ENCODE peak calls at places on chromosomes 3 and 15, in five cellular contexts. One of them, this sample, is unnamed.

GRCh38 chr3:176737480-176738147 is 459.7 kb downstream of the TBL1XR1 start:
- DNase-seq in AG04450: no peak
- DNase-seq in H7: no peak
- DNase-seq in GM12865: no peak
- DNase-seq in PC-3: no peak
- DNase-seq in this sample: no peak

GRCh38 chr3:58151637-58152036 is 59.1 kb downstream of the DNASE1L3 start:
- DNase-seq in AG04450: no peak
- DNase-seq in H7: no peak
- DNase-seq in GM12865: no peak
- DNase-seq in PC-3: no peak
- DNase-seq in this sample: no peak

GRCh38 chr3:3744826-3745225 is 54.4 kb upstream of the LRRN1 start:
- DNase-seq in AG04450: no peak
- DNase-seq in H7: no peak
- DNase-seq in GM12865: peak
- DNase-seq in PC-3: no peak
- DNase-seq in this sample: no peak

GRCh38 chr15:101348643-101349496 is 53.8 kb upstream of the SNRPA1 start:
- DNase-seq in AG04450: no peak
- DNase-seq in H7: peak
- DNase-seq in GM12865: no peak
- DNase-seq in PC-3: peak
- DNase-seq in this sample: peak

GRCh38 chr3:5317572-5317971 is 130.1 kb downstream of the EDEM1 start:
- DNase-seq in AG04450: no peak
- DNase-seq in H7: no peak
- DNase-seq in GM12865: no peak
- DNase-seq in PC-3: peak
- DNase-seq in this sample: no peak

GRCh38 chr3:129485681-129486056 is 42.8 kb upstream of the RHO start:
- DNase-seq in AG04450: peak
- DNase-seq in H7: no peak
- DNase-seq in GM12865: no peak
- DNase-seq in PC-3: peak
- DNase-seq in this sample: peak

GRCh38 chr3:23944007-23944760 is 902 bp upstream of the NR1D2 start:
- DNase-seq in AG04450: no peak
- DNase-seq in H7: no peak
- DNase-seq in GM12865: no peak
- DNase-seq in PC-3: no peak
- DNase-seq in this sample: no peak

GRCh38 chr3:13498354-13499060 is 18.4 kb downstream of the HDAC11 start:
- DNase-seq in AG04450: no peak
- DNase-seq in H7: no peak
- DNase-seq in GM12865: no peak
- DNase-seq in PC-3: no peak
- DNase-seq in this sample: no peak

GRCh38 chr15:56052389-56053045 is 59.1 kb upstream of the NEDD4 start:
- DNase-seq in AG04450: no peak
- DNase-seq in H7: peak
- DNase-seq in GM12865: peak
- DNase-seq in PC-3: peak
- DNase-seq in this sample: no peak

GRCh38 chr3:3666664-3667063 is 132.6 kb upstream of the LRRN1 start:
- DNase-seq in AG04450: no peak
- DNase-seq in H7: no peak
- DNase-seq in GM12865: peak
- DNase-seq in PC-3: no peak
- DNase-seq in this sample: no peak

GRCh38 chr3:50237754-50238548 is 1.9 kb downstream of the GNAI2 start:
- DNase-seq in AG04450: no peak
- DNase-seq in H7: peak
- DNase-seq in GM12865: peak
- DNase-seq in PC-3: peak
- DNase-seq in this sample: peak

GRCh38 chr15:45157056-45157455 is 27.3 kb downstream of the DUOX1 start:
- DNase-seq in AG04450: peak
- DNase-seq in H7: no peak
- DNase-seq in GM12865: no peak
- DNase-seq in PC-3: no peak
- DNase-seq in this sample: no peak

GRCh38 chr3:152471814-152472605 is 203.3 kb downstream of the MBNL1 start:
- DNase-seq in AG04450: no peak
- DNase-seq in H7: peak
- DNase-seq in GM12865: peak
- DNase-seq in PC-3: peak
- DNase-seq in this sample: peak

GRCh38 chr3:32297366-32297765 is 58.9 kb downstream of the CMTM8 start:
- DNase-seq in AG04450: no peak
- DNase-seq in H7: no peak
- DNase-seq in GM12865: no peak
- DNase-seq in PC-3: no peak
- DNase-seq in this sample: no peak

GRCh38 chr15:47870956-47871625 is 153.8 kb downstream of the SEMA6D start:
- DNase-seq in AG04450: no peak
- DNase-seq in H7: no peak
- DNase-seq in GM12865: no peak
- DNase-seq in PC-3: peak
- DNase-seq in this sample: no peak

GRCh38 chr3:179446501-179446900 is 4.8 kb downstream of the GNB4 start:
- DNase-seq in AG04450: no peak
- DNase-seq in H7: no peak
- DNase-seq in GM12865: peak
- DNase-seq in PC-3: peak
- DNase-seq in this sample: no peak

GRCh38 chr3:47250309-47251060 is 32.1 kb downstream of the KIF9 start:
- DNase-seq in AG04450: no peak
- DNase-seq in H7: peak
- DNase-seq in GM12865: peak
- DNase-seq in PC-3: peak
- DNase-seq in this sample: peak

GRCh38 chr15:29087521-29088285 is 181.9 kb downstream of the NSMCE3 start:
- DNase-seq in AG04450: no peak
- DNase-seq in H7: no peak
- DNase-seq in GM12865: no peak
- DNase-seq in PC-3: no peak
- DNase-seq in this sample: no peak

GRCh38 chr3:52085883-52086282 is 29.5 kb upstream of the DUSP7 start:
- DNase-seq in AG04450: no peak
- DNase-seq in H7: peak
- DNase-seq in GM12865: no peak
- DNase-seq in PC-3: no peak
- DNase-seq in this sample: no peak

GRCh38 chr15:40458495-40459371 is 12.1 kb upstream of the CHST14 start:
- DNase-seq in AG04450: no peak
- DNase-seq in H7: no peak
- DNase-seq in GM12865: no peak
- DNase-seq in PC-3: no peak
- DNase-seq in this sample: no peak

GRCh38 chr3:23748398-23749110 is 57.2 kb upstream of the UBE2E1 start:
- DNase-seq in AG04450: no peak
- DNase-seq in H7: no peak
- DNase-seq in GM12865: peak
- DNase-seq in PC-3: peak
- DNase-seq in this sample: no peak

GRCh38 chr15:72155021-72155621 is 36.9 kb downstream of the SENP8 start:
- DNase-seq in AG04450: no peak
- DNase-seq in H7: no peak
- DNase-seq in GM12865: no peak
- DNase-seq in PC-3: peak
- DNase-seq in this sample: peak

GRCh38 chr3:115217678-115218451 is 70.8 kb upstream of the ZBTB20 start:
- DNase-seq in AG04450: peak
- DNase-seq in H7: peak
- DNase-seq in GM12865: peak
- DNase-seq in PC-3: peak
- DNase-seq in this sample: peak

GRCh38 chr3:108380128-108380795 is 83.9 kb downstream of the HHLA2 start:
- DNase-seq in AG04450: no peak
- DNase-seq in H7: no peak
- DNase-seq in GM12865: no peak
- DNase-seq in PC-3: no peak
- DNase-seq in this sample: no peak

GRCh38 chr3:189841474-189842205 is 210.5 kb downstream of the TP63 start:
- DNase-seq in AG04450: no peak
- DNase-seq in H7: no peak
- DNase-seq in GM12865: peak
- DNase-seq in PC-3: peak
- DNase-seq in this sample: no peak

GRCh38 chr15:85545185-85545584 is 164.8 kb downstream of the AKAP13 start:
- DNase-seq in AG04450: no peak
- DNase-seq in H7: no peak
- DNase-seq in GM12865: no peak
- DNase-seq in PC-3: no peak
- DNase-seq in this sample: no peak

GRCh38 chr15:38297623-38298388 is 45.2 kb downstream of the SPRED1 start:
- DNase-seq in AG04450: no peak
- DNase-seq in H7: no peak
- DNase-seq in GM12865: peak
- DNase-seq in PC-3: peak
- DNase-seq in this sample: no peak

GRCh38 chr15:68700395-68701123 is 120.1 kb downstream of the ANP32A start:
- DNase-seq in AG04450: peak
- DNase-seq in H7: peak
- DNase-seq in GM12865: no peak
- DNase-seq in PC-3: no peak
- DNase-seq in this sample: peak

GRCh38 chr15:35671981-35672380 is 126.0 kb upstream of the DPH6 start:
- DNase-seq in AG04450: no peak
- DNase-seq in H7: no peak
- DNase-seq in GM12865: no peak
- DNase-seq in PC-3: no peak
- DNase-seq in this sample: no peak

GRCh38 chr15:83320831-83321230 is 36.4 kb upstream of the BNC1 start:
- DNase-seq in AG04450: no peak
- DNase-seq in H7: no peak
- DNase-seq in GM12865: no peak
- DNase-seq in PC-3: no peak
- DNase-seq in this sample: no peak

GRCh38 chr3:171506743-171507319 is 46.6 kb upstream of the TNIK start:
- DNase-seq in AG04450: no peak
- DNase-seq in H7: no peak
- DNase-seq in GM12865: no peak
- DNase-seq in PC-3: peak
- DNase-seq in this sample: no peak

GRCh38 chr3:100956276-100956675 is 36.9 kb downstream of the ABI3BP start:
- DNase-seq in AG04450: no peak
- DNase-seq in H7: no peak
- DNase-seq in GM12865: no peak
- DNase-seq in PC-3: no peak
- DNase-seq in this sample: no peak

GRCh38 chr3:129185774-129186173 is 2.1 kb upstream of the CNBP start:
- DNase-seq in AG04450: no peak
- DNase-seq in H7: no peak
- DNase-seq in GM12865: no peak
- DNase-seq in PC-3: peak
- DNase-seq in this sample: no peak

GRCh38 chr3:132563409-132564074 is 33.5 kb upstream of the ACKR4 start:
- DNase-seq in AG04450: no peak
- DNase-seq in H7: no peak
- DNase-seq in GM12865: no peak
- DNase-seq in PC-3: no peak
- DNase-seq in this sample: no peak
- H3K4me3 ChIP-seq in AG04450: no peak
- H3K4me3 ChIP-seq in H7: no peak
- H3K4me3 ChIP-seq in GM12865: no peak
- H3K4me3 ChIP-seq in PC-3: no peak
- H3K4me3 ChIP-seq in this sample: no peak

GRCh38 chr15:49847436-49847835 is 226.6 kb downstream of the DTWD1 start:
- DNase-seq in AG04450: no peak
- DNase-seq in H7: no peak
- DNase-seq in GM12865: no peak
- DNase-seq in PC-3: no peak
- DNase-seq in this sample: no peak
- H3K4me3 ChIP-seq in AG04450: no peak
- H3K4me3 ChIP-seq in H7: no peak
- H3K4me3 ChIP-seq in GM12865: no peak
- H3K4me3 ChIP-seq in PC-3: peak
- H3K4me3 ChIP-seq in this sample: no peak

DNA sequence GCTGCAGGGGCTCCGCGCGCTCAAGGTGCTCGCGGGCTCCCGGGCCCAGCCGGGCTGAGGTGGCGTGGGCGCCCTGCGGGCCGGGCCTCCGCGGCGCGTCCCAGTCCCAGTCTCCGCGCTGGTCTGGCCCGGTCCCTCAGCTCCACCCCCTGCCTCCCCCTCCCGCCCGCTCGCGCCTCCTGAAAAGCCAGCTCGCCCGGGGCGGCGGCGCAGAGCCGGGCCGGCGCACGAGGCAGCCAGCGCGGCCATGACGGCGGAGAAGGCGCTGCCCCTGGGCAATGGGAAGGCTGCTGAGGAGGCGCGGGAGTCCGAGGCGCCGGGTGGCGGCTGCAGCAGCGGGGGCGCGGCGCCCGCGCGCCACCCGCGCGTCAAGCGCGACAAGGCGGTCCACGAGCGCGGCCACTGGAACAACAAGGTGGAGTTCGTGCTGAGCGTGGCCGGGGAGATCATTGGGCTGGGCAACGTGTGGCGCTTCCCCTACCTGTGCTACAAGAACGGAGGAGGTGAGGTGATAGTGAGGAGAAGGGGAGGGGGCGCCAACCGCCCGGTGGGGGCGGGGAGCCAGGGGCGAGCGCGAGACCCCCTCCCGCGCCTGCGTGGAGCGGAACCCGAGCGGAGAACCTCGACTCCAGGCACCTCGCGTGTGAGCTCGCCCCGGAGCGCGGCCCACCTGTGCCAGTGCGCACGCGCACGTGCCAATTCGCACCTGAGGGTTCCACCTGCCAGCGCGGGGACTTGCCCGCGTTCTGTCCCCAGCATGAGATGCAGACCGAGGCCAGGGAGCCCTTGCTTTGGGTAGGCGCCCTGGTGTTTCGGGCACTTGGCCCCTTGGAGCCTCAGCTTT is at the start of gene SLC6A11:
- DNase-seq in AG04450: no peak
- DNase-seq in H7: peak
- DNase-seq in GM12865: no peak
- DNase-seq in PC-3: peak
- DNase-seq in this sample: no peak
- H3K4me3 ChIP-seq in AG04450: no peak
- H3K4me3 ChIP-seq in H7: peak
- H3K4me3 ChIP-seq in GM12865: no peak
- H3K4me3 ChIP-seq in PC-3: peak
- H3K4me3 ChIP-seq in this sample: no peak

DNA sequence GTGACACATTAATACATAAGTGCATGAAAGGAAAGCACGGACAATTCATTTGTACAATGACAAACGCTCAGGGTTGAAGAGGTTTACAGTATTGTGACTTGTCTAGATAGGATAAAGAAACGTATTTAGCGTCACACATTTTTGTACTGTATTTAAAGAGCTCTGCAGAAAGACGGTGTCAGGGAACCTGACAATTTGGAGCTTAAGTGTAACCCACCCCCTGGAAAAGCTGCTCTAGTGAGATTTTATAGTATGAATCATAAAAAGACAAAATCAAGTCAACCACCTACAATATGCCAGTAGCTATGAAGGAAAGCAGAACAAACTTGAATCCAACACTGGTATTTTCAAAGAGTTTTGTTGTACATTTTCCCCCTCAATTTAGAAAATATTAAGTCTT is 5.6 kb downstream of the TRA2B start:
- DNase-seq in AG04450: no peak
- DNase-seq in H7: no peak
- DNase-seq in GM12865: no peak
- DNase-seq in PC-3: no peak
- DNase-seq in this sample: no peak
- H3K4me3 ChIP-seq in AG04450: peak
- H3K4me3 ChIP-seq in H7: no peak
- H3K4me3 ChIP-seq in GM12865: peak
- H3K4me3 ChIP-seq in PC-3: peak
- H3K4me3 ChIP-seq in this sample: no peak